ENCODE peak calls at places on chromosomes 6 and 20, in seven cellular contexts. L, R, C, N, G, F and H are unnamed samples.

GRCh38 chr20:24153101-24154040 is 164.8 kb upstream of the GGTLC1 start:
- DNase-seq in R (no peak), C (no peak), F (no peak), L (no peak), N (no peak), G (no peak), H (no peak)

GRCh38 chr20:5316188-5317158 is at the start of gene PROKR2:
- DNase-seq in N (peak; percentile 88), R (no peak), L (no peak), G (peak; percentile 7), C (no peak), F (no peak), H (no peak)

GRCh38 chr6:111573892-111574800 is 31.5 kb downstream of the TRAF3IP2 start:
- DNase-seq in N (no peak), F (peak; percentile 90), L (peak; percentile 64), G (peak; percentile 91), R (no peak), C (peak; percentile 93), H (peak; percentile 78)

GRCh38 chr6:7273709-7274108 is 39.3 kb downstream of the SSR1 start:
- DNase-seq in N (no peak), C (no peak), L (no peak), F (no peak), G (no peak), R (no peak), H (no peak)

GRCh38 chr20:8020314-8021079 is 936 bp upstream of the TMX4 start:
- DNase-seq in R (no peak), G (peak; percentile 20), F (no peak), N (no peak), C (peak; percentile 41), L (no peak), H (no peak)

GRCh38 chr20:444117-444516 is 18.2 kb downstream of the TBC1D20 start:
- DNase-seq in L (no peak), N (no peak), G (no peak), F (no peak), C (no peak), R (no peak), H (no peak)

GRCh38 chr6:17091122-17091521 is 10.7 kb upstream of the STMND1 start:
- DNase-seq in R (no peak), G (peak; percentile 29), L (no peak), C (peak; percentile 47), N (no peak), F (no peak), H (no peak)

GRCh38 chr6:4351857-4352669 is 216.7 kb upstream of the ECI2 start:
- DNase-seq in N (peak; percentile 7), F (no peak), L (peak; percentile 85), G (peak; percentile 97), R (no peak), C (peak; percentile 92), H (peak; percentile 89)

GRCh38 chr20:25399038-25399430 is 8.4 kb upstream of the ABHD12 start:
- DNase-seq in R (peak; percentile 23), C (peak; percentile 88), F (peak; percentile 59), N (peak; percentile 68), L (no peak), G (peak; percentile 82), H (peak; percentile 59)

GRCh38 chr20:62200491-62201172 is 17.8 kb downstream of the MTG2 start:
- DNase-seq in L (peak; percentile 10), G (no peak), R (no peak), F (no peak), N (no peak), C (no peak), H (no peak)

GRCh38 chr6:811806-812205 is 118.9 kb upstream of the EXOC2 start:
- DNase-seq in F (peak; percentile 35), C (peak; percentile 60), R (no peak), N (no peak), L (no peak), G (no peak), H (no peak)

GRCh38 chr6:15429146-15430110 is 183.6 kb downstream of the JARID2 start:
- DNase-seq in G (peak; percentile 85), R (no peak), N (no peak), L (no peak), C (peak; percentile 68), F (no peak), H (peak; percentile 63)

GRCh38 chr6:41966214-41966920 is 24.8 kb upstream of the CCND3 start:
- DNase-seq in C (no peak), F (no peak), R (no peak), G (no peak), L (no peak), N (no peak), H (no peak)

GRCh38 chr20:53660947-53661381 is 67.3 kb upstream of the ZNF217 start:
- DNase-seq in G (no peak), F (no peak), C (peak; percentile 63), R (no peak), L (no peak), N (no peak), H (no peak)

GRCh38 chr6:6695711-6696048 is 107.2 kb downstream of the LY86 start:
- DNase-seq in F (no peak), L (no peak), C (peak; percentile 41), G (peak; percentile 52), N (no peak), R (no peak), H (no peak)

GRCh38 chr20:42378826-42379225 is 760.6 kb upstream of the CHD6 start:
- DNase-seq in L (no peak), C (no peak), N (no peak), R (no peak), G (no peak), F (no peak), H (no peak)

GRCh38 chr6:29845405-29846006 is 17.9 kb downstream of the HLA-G start:
- DNase-seq in N (no peak), C (no peak), G (no peak), F (no peak), R (no peak), L (no peak), H (no peak)

GRCh38 chr6:73085362-73085975 is 139.8 kb downstream of the KHDC1L start:
- DNase-seq in L (no peak), N (no peak), G (peak; percentile 9), C (no peak), F (no peak), R (no peak), H (no peak)

GRCh38 chr6:156449128-156449527 is 328.1 kb upstream of the ARID1B start:
- DNase-seq in R (no peak), G (no peak), L (peak; percentile 33), F (no peak), N (no peak), C (no peak), H (no peak)

GRCh38 chr6:106658469-106658868 is 29.1 kb downstream of the QRSL1 start:
- DNase-seq in N (no peak), F (no peak), G (peak; percentile 2), L (no peak), R (no peak), C (no peak), H (no peak)

GRCh38 chr6:56374841-56375369 is 127.5 kb upstream of the COL21A1 start:
- DNase-seq in C (peak; percentile 71), N (no peak), F (peak; percentile 68), G (peak; percentile 67), L (peak; percentile 62), R (no peak), H (no peak)

GRCh38 chr20:36091561-36092423 is 62.7 kb upstream of the EPB41L1 start:
- DNase-seq in G (no peak), N (no peak), L (no peak), C (no peak), R (no peak), F (no peak), H (no peak)

GRCh38 chr20:31720486-31721407 is 1.9 kb downstream of the BCL2L1 start:
- DNase-seq in G (no peak), R (no peak), F (no peak), C (peak; percentile 33), L (no peak), N (no peak), H (no peak)
- TF ChIP-seq CTCF in G (no peak), R (peak; percentile 25), F (no peak), C (no peak), L (no peak), N (no peak), H (no peak)

DNA sequence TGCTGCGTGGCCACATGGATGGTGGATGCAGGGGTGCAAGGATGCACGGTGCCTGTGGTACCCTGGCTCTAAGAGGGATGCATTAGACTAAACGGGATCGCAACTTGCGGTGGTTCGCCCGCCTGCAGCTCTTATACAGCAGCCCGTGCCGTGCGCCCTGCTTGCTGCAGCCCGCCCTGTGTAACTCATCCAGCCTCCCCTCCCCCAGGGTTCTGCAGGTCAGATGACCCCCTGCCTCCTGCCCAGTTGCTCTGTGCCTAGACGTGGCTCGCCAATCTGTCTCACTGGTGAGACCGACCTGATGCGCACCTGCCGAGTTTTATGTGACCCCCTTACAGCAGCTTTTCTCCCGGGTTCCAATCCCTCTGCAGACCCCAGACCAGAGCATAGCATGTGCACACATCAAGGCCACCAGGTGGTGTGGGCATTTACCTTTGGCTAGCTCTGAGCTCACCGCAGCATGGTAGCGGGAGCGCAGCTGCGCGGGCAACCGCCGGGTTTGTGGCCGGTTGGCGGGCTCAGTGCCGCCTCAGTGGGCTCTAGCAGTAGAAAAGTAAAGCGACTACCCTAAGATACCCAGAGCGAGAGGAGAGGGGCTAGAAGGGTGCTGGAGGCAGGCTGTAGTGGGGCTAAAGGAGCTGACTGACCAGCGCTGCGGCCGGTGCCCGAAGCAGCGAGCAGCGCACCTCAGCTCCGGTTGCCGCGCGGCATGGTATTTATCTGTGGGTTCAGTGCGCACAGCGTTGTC is 693 bp upstream of the GNAS-AS1 start:
- DNase-seq in L (no peak), N (peak; percentile 45), C (peak; percentile 50), R (no peak), F (no peak), G (peak; percentile 16), H (no peak)
- H3K4me3 ChIP-seq in L (peak overlapping the region; percentile 55), N (peak overlapping the region; percentile 68), C (peak overlapping the region; percentile 73), R (no peak overlapping the region), F (peak overlapping the region; percentile 75), G (peak overlapping the region; percentile 52), H (peak overlapping the region; percentile 73)

GRCh38 chr6:153103256-153103655 is 27.8 kb downstream of the RGS17 start:
- DNase-seq in N (no peak), C (no peak), R (no peak), F (no peak), L (peak; percentile 52), G (no peak), H (no peak)

GRCh38 chr6:153106021-153106420 is 25.1 kb downstream of the RGS17 start:
- DNase-seq in G (no peak), L (no peak), F (no peak), C (no peak), N (no peak), R (no peak), H (no peak)

GRCh38 chr6:153104220-153104619 is 26.9 kb downstream of the RGS17 start:
- DNase-seq in G (no peak), R (no peak), N (no peak), C (peak; percentile 36), F (no peak), L (no peak), H (no peak)

DNA sequence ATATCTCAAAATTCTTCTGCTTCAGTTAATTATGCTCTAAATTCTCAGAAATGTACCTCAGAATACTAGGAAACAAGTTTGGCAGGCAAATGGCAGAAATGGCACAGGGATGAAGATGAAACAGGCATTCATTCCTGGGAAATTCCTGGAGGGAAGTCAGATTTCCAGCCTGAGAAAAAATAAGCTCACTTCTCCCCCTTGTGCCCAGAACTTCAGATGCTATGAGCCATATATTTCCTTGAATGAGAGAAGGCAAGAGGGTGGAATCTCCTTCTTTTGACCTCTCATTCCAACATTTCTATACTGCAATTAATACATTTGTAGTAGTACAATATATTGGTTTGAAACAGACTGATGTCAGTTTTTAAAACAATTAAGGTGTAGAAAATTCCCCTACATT is 22.8 kb downstream of the RGS17 start:
- DNase-seq in N (peak; percentile 14), F (peak; percentile 29), R (no peak), G (peak; percentile 53), L (no peak), C (peak; percentile 66), H (no peak)
- TF ChIP-seq CTCF in N (peak; percentile 56), F (peak; percentile 51), R (no peak), G (peak; percentile 42), L (no peak), C (peak; percentile 40), H (peak; percentile 39)

GRCh38 chr6:33206864-33207568 is 1.3 kb upstream of the RING1 start:
- DNase-seq in C (peak; percentile 85), L (no peak), R (no peak), F (no peak), G (no peak), N (peak; percentile 21), H (no peak)
- H3K4me3 ChIP-seq in C (peak overlapping the region; percentile 91), L (peak overlapping the region; percentile 84), R (peak overlapping the region; percentile 90), F (peak overlapping the region; percentile 94), G (peak overlapping the region; percentile 72), N (peak overlapping the region; percentile 94), H (peak overlapping the region; percentile 83)